ENCODE peak calls at places on chromosomes 7 and 10, in six cellular contexts. Q is stimulated activated CD4-positive, alpha-beta T cell treated with anti-CD3 and anti-CD28 coated beads, Interleukin-1b, Interleukin-23, amount 100 ng/mL, for 1 hour; N is mesendoderm; T is chondrocyte; I is cardiac fibroblast; U is GM12878. P is an unnamed sample.

GRCh38 chr10:99432047-99432446 is 1.6 kb upstream of the GOT1 start:
- DNase-seq in I (no peak), U (no peak), T (no peak), Q (no peak), N (no peak), P (no peak)

GRCh38 chr10:103448751-103449150 is 3.4 kb downstream of the CALHM2 start:
- DNase-seq in T (no peak), N (peak; percentile 35), Q (no peak), U (no peak), I (peak; percentile 90), P (no peak)

GRCh38 chr10:12445701-12446334 is 96.5 kb downstream of the CAMK1D start:
- DNase-seq in I (no peak), U (no peak), T (no peak), N (no peak), Q (no peak), P (no peak)

GRCh38 chr7:144439717-144440116 is 36.2 kb upstream of the NOBOX start:
- DNase-seq in U (no peak), I (no peak), T (no peak), N (peak; percentile 41), Q (no peak), P (no peak)

GRCh38 chr7:146654048-146654447 is 537.4 kb downstream of the CNTNAP2 start:
- DNase-seq in U (no peak), N (peak; percentile 31), T (no peak), Q (no peak), I (no peak), P (no peak)

GRCh38 chr10:70197235-70197952 is 27.1 kb upstream of the SAR1A start:
- DNase-seq in U (no peak), Q (no peak), T (no peak), N (no peak), I (no peak), P (no peak)

GRCh38 chr7:22617166-22617565 is 109.8 kb upstream of the IL6 start:
- DNase-seq in U (no peak), N (no peak), I (no peak), T (no peak), Q (no peak), P (no peak)

GRCh38 chr10:88256013-88256680 is 327.0 kb downstream of the RNLS start:
- DNase-seq in U (no peak), Q (no peak), T (no peak), N (no peak), I (peak; percentile 80), P (no peak)

GRCh38 chr7:139696547-139696946 is 81.3 kb downstream of the HIPK2 start:
- DNase-seq in U (no peak), I (no peak), T (no peak), Q (no peak), N (no peak), P (no peak)

GRCh38 chr7:130879191-130879590 is 145.2 kb upstream of the KLF14 start:
- DNase-seq in U (no peak), Q (no peak), T (no peak), I (no peak), N (no peak), P (no peak)

GRCh38 chr7:98399903-98400537 is 870 bp downstream of the BAIAP2L1 start:
- DNase-seq in T (no peak), U (no peak), Q (no peak), I (peak; percentile 5), N (peak; percentile 82), P (no peak)

GRCh38 chr7:68684246-68684850 is 913.9 kb upstream of the AUTS2 start:
- DNase-seq in Q (no peak), I (peak; percentile 24), N (peak; percentile 62), T (no peak), U (no peak), P (no peak)

GRCh38 chr7:101686030-101686429 is 56.9 kb upstream of the MYL10 start:
- DNase-seq in N (no peak), I (no peak), U (no peak), Q (no peak), T (no peak), P (no peak)

GRCh38 chr7:84482476-84482875 is 287.9 kb upstream of the SEMA3A start:
- DNase-seq in Q (no peak), I (no peak), U (no peak), T (no peak), N (no peak), P (no peak)

GRCh38 chr10:4285121-4285520 is 500.1 kb upstream of the KLF6 start:
- DNase-seq in U (no peak), I (no peak), T (no peak), Q (no peak), N (no peak), P (no peak)

GRCh38 chr7:133977409-133978274 is 149.5 kb upstream of the LRGUK start:
- DNase-seq in Q (no peak), T (no peak), N (no peak), I (no peak), U (no peak), P (no peak)

GRCh38 chr10:47026301-47027107 is 115.3 kb downstream of the PTPN20 start:
- DNase-seq in Q (no peak), T (no peak), U (no peak), N (no peak), I (no peak), P (no peak)

GRCh38 chr7:155987681-155988080 is 175.4 kb upstream of the SHH start:
- DNase-seq in Q (no peak), U (no peak), N (no peak), I (no peak), T (peak; percentile 84), P (no peak)

GRCh38 chr7:2610898-2611297 is 20.9 kb upstream of the TTYH3 start:
- DNase-seq in I (no peak), U (no peak), Q (no peak), T (peak; percentile 86), N (no peak), P (no peak)

GRCh38 chr7:145143690-145144089 is 307.8 kb upstream of the TPK1 start:
- DNase-seq in N (no peak), U (no peak), I (no peak), Q (no peak), T (no peak), P (no peak)

GRCh38 chr7:45138433-45139267 is 18.9 kb upstream of the RAMP3 start:
- DNase-seq in T (no peak), U (no peak), Q (no peak), I (no peak), N (no peak), P (no peak)

GRCh38 chr10:77163670-77164348 is 473.8 kb downstream of the KCNMA1 start:
- DNase-seq in U (no peak), I (peak; percentile 91), T (no peak), Q (no peak), N (peak; percentile 17), P (no peak)

GRCh38 chr10:110793128-110793812 is 78.5 kb upstream of the PDCD4 start:
- DNase-seq in I (no peak), Q (no peak), U (no peak), N (no peak), T (no peak), P (no peak)

GRCh38 chr10:19815478-19816419 is 483 bp upstream of the PLXDC2 start:
- DNase-seq in U (no peak), Q (no peak), I (peak; percentile 87), N (peak; percentile 97), T (peak; percentile 95), P (no peak)

GRCh38 chr7:36602975-36603887 is 121.1 kb downstream of the AOAH start:
- DNase-seq in I (no peak), U (no peak), T (no peak), Q (no peak), N (no peak), P (no peak)